ENCODE peak calls at places on chromosomes 6 and 20, in four cellular contexts. W, R, I and E are unnamed samples.

GRCh38 chr6:159761135-159761872 is 541 bp upstream of the ACAT2 start:
- DNase-seq in W (peak; percentile 59), R (no peak), I (peak; percentile 14), E (no peak)

GRCh38 chr6:81023007-81023582 is 729.4 kb downstream of the TENT5A start:
- DNase-seq in W (no peak), R (peak; percentile 34), I (no peak), E (peak; percentile 15)

GRCh38 chr6:166561766-166562165 is 24.7 kb downstream of the RAMACL start:
- DNase-seq in W (no peak), R (no peak), I (peak; percentile 14), E (no peak)

GRCh38 chr20:61959301-61959700 is 106.4 kb downstream of the TAF4 start:
- DNase-seq in W (peak; percentile 61), R (peak; percentile 28), I (no peak), E (no peak)

GRCh38 chr6:38169826-38170526 is 350.4 kb downstream of the ZFAND3 start:
- DNase-seq in W (no peak), R (no peak), I (no peak), E (no peak)

GRCh38 chr20:63703976-63704748 is 3.6 kb downstream of the ARFRP1 start:
- DNase-seq in W (no peak), R (no peak), I (no peak), E (no peak)

GRCh38 chr20:1184638-1185315 is at the start of gene TMEM74B:
- DNase-seq in W (peak; percentile 71), R (no peak), I (no peak), E (no peak)

GRCh38 chr6:143323729-143324465 is 126.6 kb downstream of the ADAT2 start:
- DNase-seq in W (no peak), R (no peak), I (no peak), E (no peak)

GRCh38 chr6:157107915-157108651 is 215.2 kb downstream of the TMEM242 start:
- DNase-seq in W (no peak), R (no peak), I (no peak), E (no peak)

GRCh38 chr20:62142252-62143117 is 709 bp downstream of the PSMA7 start:
- DNase-seq in W (no peak), R (no peak), I (no peak), E (no peak)

GRCh38 chr6:94636780-94637385 is 940.5 kb upstream of the MANEA start:
- DNase-seq in W (peak; percentile 48), R (peak; percentile 19), I (peak; percentile 32), E (peak; percentile 6)

GRCh38 chr20:16017656-16018055 is 555.6 kb downstream of the KIF16B start:
- DNase-seq in W (no peak), R (no peak), I (no peak), E (no peak)

GRCh38 chr20:34615477-34615876 is 57.0 kb downstream of the MAP1LC3A start:
- DNase-seq in W (peak; percentile 2), R (no peak), I (peak; percentile 36), E (no peak)

GRCh38 chr6:28281288-28282064 is at the start of gene PGBD1:
- DNase-seq in W (peak; percentile 92), R (peak; percentile 13), I (peak; percentile 67), E (peak; percentile 66)

GRCh38 chr20:34534391-34535165 is 18.4 kb downstream of the DYNLRB1 start:
- DNase-seq in W (no peak), R (no peak), I (no peak), E (no peak)

GRCh38 chr20:40449974-40450616 is 238.9 kb downstream of the MAFB start:
- DNase-seq in W (no peak), R (no peak), I (no peak), E (no peak)

GRCh38 chr6:38443341-38443740 is 196.4 kb downstream of the BTBD9 start:
- DNase-seq in W (no peak), R (no peak), I (no peak), E (no peak)

GRCh38 chr6:4320860-4321259 is 185.5 kb upstream of the ECI2 start:
- DNase-seq in W (no peak), R (no peak), I (no peak), E (no peak)

GRCh38 chr6:139686308-139686707 is 311.9 kb upstream of the CITED2 start:
- DNase-seq in W (no peak), R (no peak), I (no peak), E (no peak)

GRCh38 chr6:163627274-163628062 is 212.9 kb downstream of the QKI start:
- DNase-seq in W (no peak), R (no peak), I (no peak), E (no peak)

GRCh38 chr6:3997144-3997770 is 81.7 kb downstream of the FAM217A start:
- DNase-seq in W (no peak), R (no peak), I (no peak), E (no peak)

GRCh38 chr6:47741807-47742206 is 40.0 kb upstream of the OPN5 start:
- DNase-seq in W (no peak), R (peak; percentile 12), I (no peak), E (no peak)

GRCh38 chr6:69861986-69862385 is 4.4 kb upstream of the COL19A1 start:
- DNase-seq in W (no peak), R (no peak), I (no peak), E (no peak)

GRCh38 chr6:73923899-73924485 is 228.0 kb downstream of the CD109 start:
- DNase-seq in W (no peak), R (no peak), I (no peak), E (no peak)

GRCh38 chr6:114040871-114041270 is 69.9 kb upstream of the HDAC2 start:
- DNase-seq in W (no peak), R (no peak), I (no peak), E (no peak)

GRCh38 chr6:79070206-79070825 is 7.7 kb downstream of the PHIP start:
- DNase-seq in W (no peak), R (no peak), I (no peak), E (no peak)

GRCh38 chr6:41723178-41723935 is 12.1 kb downstream of the TFEB start:
- DNase-seq in W (no peak), R (no peak), I (peak; percentile 77), E (no peak)

GRCh38 chr6:164069352-164070022 is 655.0 kb downstream of the QKI start:
- DNase-seq in W (no peak), R (no peak), I (no peak), E (no peak)

GRCh38 chr20:3137492-3137891 is 22.2 kb downstream of the FASTKD5 start:
- DNase-seq in W (no peak), R (no peak), I (no peak), E (no peak)

GRCh38 chr6:128882560-128882959 is 378 bp upstream of the LAMA2 start:
- DNase-seq in W (no peak), R (no peak), I (no peak), E (no peak)

GRCh38 chr20:1418335-1418734 is 25.5 kb upstream of the FKBP1A start:
- DNase-seq in W (no peak), R (no peak), I (no peak), E (no peak)

GRCh38 chr6:47733879-47734558 is 35.6 kb downstream of the ADGRF4 start:
- DNase-seq in W (no peak), R (peak; percentile 26), I (peak; percentile 28), E (no peak)

GRCh38 chr6:39617023-39617422 is 108.2 kb downstream of the KIF6 start:
- DNase-seq in W (no peak), R (no peak), I (no peak), E (no peak)

GRCh38 chr20:41175201-41175651 is 37.9 kb downstream of the PLCG1 start:
- DNase-seq in W (peak; percentile 11), R (no peak), I (no peak), E (no peak)

GRCh38 chr6:1610497-1611321 is 994 bp downstream of the FOXC1 start:
- DNase-seq in W (no peak), R (no peak), I (peak; percentile 27), E (no peak)

GRCh38 chr6:39892490-39893129 is 41.7 kb downstream of the MOCS1 start:
- DNase-seq in W (peak; percentile 83), R (peak; percentile 6), I (peak; percentile 50), E (no peak)

DNA sequence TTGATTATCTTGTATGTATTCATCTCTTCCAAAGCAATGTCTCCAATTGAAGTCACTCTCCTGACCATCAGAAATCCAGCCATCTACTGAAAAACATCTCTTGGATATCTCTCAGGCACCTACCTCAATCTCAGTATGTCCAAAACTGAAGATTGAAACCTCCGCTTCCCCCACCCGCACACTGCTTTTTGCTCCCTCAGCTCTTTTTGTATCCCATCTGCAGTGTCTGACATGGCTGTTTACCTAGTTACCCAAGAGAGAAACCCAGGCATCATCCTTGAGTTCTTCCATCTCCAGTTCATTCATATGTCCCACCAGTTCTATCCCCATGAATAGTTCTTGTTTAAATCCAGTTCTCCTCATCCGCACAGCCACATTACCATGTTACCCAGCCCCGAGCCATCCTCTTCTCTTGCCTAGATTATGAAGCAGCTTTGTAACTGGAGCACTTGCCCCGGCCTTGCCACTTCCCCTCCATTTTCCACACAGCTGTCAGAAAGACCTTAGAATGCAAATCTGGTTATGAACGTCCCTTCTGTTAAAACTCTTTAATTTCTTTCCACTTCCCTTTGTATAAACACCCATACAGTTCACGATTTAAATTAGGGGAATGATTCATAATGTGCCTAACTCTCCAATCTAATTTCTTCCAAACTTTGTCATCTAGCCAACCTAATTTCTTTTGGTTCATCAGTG is 40.5 kb upstream of the GCLC start:
- DNase-seq in W (no peak), R (no peak), I (no peak), E (no peak)
- TF ChIP-seq ZNF274 in W (no peak), R (no peak), I (no peak), E (no peak)

GRCh38 chr6:147510949-147511590 is 2.6 kb downstream of the SAMD5 start:
- DNase-seq in W (no peak), R (no peak), I (peak; percentile 13), E (no peak)
- H3K9ac ChIP-seq in W (no peak overlapping the region), R (no peak overlapping the region), I (no peak overlapping the region), E (no peak overlapping the region)

DNA sequence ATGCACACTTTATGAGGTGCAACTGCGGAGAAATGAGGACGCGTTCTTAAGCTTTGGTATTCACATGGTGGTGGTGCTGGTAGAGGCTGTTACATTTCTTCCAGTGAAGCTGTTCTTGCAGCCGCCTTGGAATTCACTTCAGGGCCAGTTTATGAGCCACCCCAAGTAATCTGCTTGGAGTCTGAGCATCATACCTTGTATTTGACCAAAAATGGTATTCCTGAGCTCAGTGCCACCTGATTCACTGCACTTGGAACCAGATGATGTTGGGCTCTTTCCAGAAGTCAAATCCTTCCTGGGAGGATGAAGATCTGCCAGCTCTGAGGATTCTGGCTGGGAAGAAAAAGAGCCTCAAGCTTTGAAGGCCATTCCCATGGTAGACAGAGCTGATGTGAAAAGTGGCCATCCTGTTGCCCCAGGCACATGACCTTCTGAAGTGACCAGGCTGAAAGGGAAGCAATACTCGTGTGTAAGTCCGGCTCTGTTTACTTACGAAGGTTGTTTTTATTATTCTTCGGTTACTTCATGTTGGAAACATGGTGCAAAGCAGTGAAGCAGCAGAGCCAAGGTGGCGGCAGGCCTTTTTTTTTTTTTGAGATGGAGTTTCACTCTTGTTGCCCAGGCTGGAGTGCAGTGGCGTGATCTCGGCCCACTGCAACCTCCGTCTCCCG is 7.7 kb downstream of the MANBAL start:
- DNase-seq in W (no peak), R (no peak), I (no peak), E (no peak)
- TF ChIP-seq YY1 in W (no peak), R (no peak), I (no peak), E (no peak)

GRCh38 chr6:150144294-150144868 is 1.5 kb downstream of the PPP1R14C start:
- DNase-seq in W (no peak), R (no peak), I (no peak), E (no peak)

GRCh38 chr6:150142304-150142656 is 564 bp upstream of the PPP1R14C start:
- DNase-seq in W (no peak), R (no peak), I (no peak), E (no peak)

GRCh38 chr6:150142657-150143501 is at the start of gene PPP1R14C:
- DNase-seq in W (peak; percentile 75), R (no peak), I (no peak), E (peak; percentile 13)

GRCh38 chr6:150145427-150145826 is 2.6 kb downstream of the PPP1R14C start:
- DNase-seq in W (no peak), R (no peak), I (no peak), E (no peak)

GRCh38 chr6:150143521-150144293 is 863 bp downstream of the PPP1R14C start:
- DNase-seq in W (peak; percentile 59), R (no peak), I (no peak), E (no peak)
- TF ChIP-seq ZNF274 in W (no peak), R (no peak), I (no peak), E (no peak)